ENCODE peak calls at places on chromosome 2, in nine cellular contexts. G is coronary artery; Z is immature natural killer cell; X is activated CD8-positive, alpha-beta memory T cell treated with anti-CD3 and anti-CD28 coated beads for 24 hours; C is HuH-7; T is GM12891; P is GM13977; I is KBM-7; B is NCI-H1436. R is an unnamed sample.

GRCh38 chr2:151711025-151711424 is 23.3 kb downstream of the NEB start:
- DNase-seq in G (no peak), Z (no peak), X (no peak), C (no peak), T (no peak), P (no peak), I (no peak), B (no peak), R (no peak)

GRCh38 chr2:168559187-168559586 is 103.1 kb downstream of the CERS6 start:
- DNase-seq in G (no peak), Z (no peak), X (no peak), C (no peak), T (no peak), P (no peak), I (no peak), B (no peak), R (no peak)

GRCh38 chr2:44137048-44137447 is 31.6 kb upstream of the PPM1B start:
- DNase-seq in G (no peak), Z (no peak), X (no peak), C (no peak), T (no peak), P (no peak), I (no peak), B (no peak), R (no peak)

GRCh38 chr2:112164876-112165275 is 26.7 kb downstream of the FBLN7 start:
- DNase-seq in G (peak; percentile 41), Z (no peak), X (no peak), C (no peak), T (no peak), P (no peak), I (no peak), B (no peak), R (no peak)

GRCh38 chr2:223057545-223057944 is 5.6 kb downstream of the KCNE4 start:
- DNase-seq in G (no peak), Z (no peak), X (no peak), C (no peak), T (no peak), P (no peak), I (no peak), B (no peak), R (no peak)

GRCh38 chr2:69196327-69197117 is 183.5 kb downstream of the ANTXR1 start:
- DNase-seq in G (no peak), Z (no peak), X (no peak), C (no peak), T (no peak), P (no peak), I (no peak), B (no peak), R (no peak)

GRCh38 chr2:9268310-9269081 is 61.9 kb downstream of the ASAP2 start:
- DNase-seq in G (peak; percentile 47), Z (no peak), X (no peak), C (no peak), T (no peak), P (no peak), I (no peak), B (no peak), R (no peak)

GRCh38 chr2:239179851-239180371 is 220.9 kb downstream of the HDAC4 start:
- DNase-seq in G (no peak), Z (no peak), X (no peak), C (no peak), T (no peak), P (no peak), I (no peak), B (no peak), R (no peak)

GRCh38 chr2:109612991-109613921 is 510 bp downstream of the SEPTIN10 start:
- DNase-seq in G (peak; percentile 82), Z (peak; percentile 3), X (no peak), C (peak; percentile 27), T (no peak), P (peak; percentile 40), I (peak; percentile 23), B (no peak), R (no peak)

GRCh38 chr2:157784169-157784822 is 91.8 kb downstream of the ACVR1 start:
- DNase-seq in G (peak; percentile 76), Z (no peak), X (no peak), C (no peak), T (no peak), P (no peak), I (no peak), B (no peak), R (no peak)

GRCh38 chr2:62333961-62334360 is 138.0 kb downstream of the B3GNT2 start:
- DNase-seq in G (no peak), Z (no peak), X (no peak), C (no peak), T (no peak), P (no peak), I (peak; percentile 66), B (peak; percentile 32), R (no peak)

GRCh38 chr2:61789807-61790602 is 63.9 kb downstream of the FAM161A start:
- DNase-seq in G (no peak), Z (no peak), X (no peak), C (no peak), T (no peak), P (no peak), I (no peak), B (peak; percentile 2), R (no peak)

GRCh38 chr2:130764821-130765115 is 9.4 kb downstream of the AMER3 start:
- DNase-seq in G (no peak), Z (no peak), X (no peak), C (no peak), T (no peak), P (no peak), I (no peak), B (no peak), R (no peak)

GRCh38 chr2:98870516-98871158 is 65.4 kb downstream of the CRACDL start:
- DNase-seq in G (no peak), Z (no peak), X (no peak), C (no peak), T (no peak), P (peak; percentile 6), I (no peak), B (peak; percentile 80), R (no peak)

GRCh38 chr2:241925277-241925676 is 55.7 kb downstream of the RTP5 start:
- DNase-seq in G (no peak), Z (peak; percentile 85), X (no peak), C (no peak), T (no peak), P (no peak), I (no peak), B (no peak), R (no peak)

GRCh38 chr2:214881647-214882205 is 72.2 kb upstream of the BARD1 start:
- DNase-seq in G (no peak), Z (no peak), X (no peak), C (no peak), T (no peak), P (no peak), I (no peak), B (no peak), R (no peak)

GRCh38 chr2:16069933-16070647 is 129.7 kb downstream of the MYCN start:
- DNase-seq in G (no peak), Z (no peak), X (no peak), C (peak; percentile 51), T (no peak), P (no peak), I (no peak), B (no peak), R (no peak)

GRCh38 chr2:151928380-151928779 is 100.2 kb upstream of the ARL5A start:
- DNase-seq in G (no peak), Z (no peak), X (no peak), C (peak; percentile 18), T (no peak), P (no peak), I (no peak), B (no peak), R (no peak)

GRCh38 chr2:121776361-121776760 is 20.9 kb downstream of the TSN start:
- DNase-seq in G (no peak), Z (no peak), X (no peak), C (no peak), T (no peak), P (no peak), I (no peak), B (no peak), R (no peak)

GRCh38 chr2:25306767-25307368 is 34.9 kb downstream of the DNMT3A start:
- DNase-seq in G (no peak), Z (no peak), X (no peak), C (no peak), T (no peak), P (no peak), I (no peak), B (no peak), R (no peak)

GRCh38 chr2:4556136-4556535 is 852.8 kb downstream of the DCDC2C start:
- DNase-seq in G (no peak), Z (no peak), X (no peak), C (no peak), T (no peak), P (no peak), I (no peak), B (no peak), R (no peak)

GRCh38 chr2:85777441-85777861 is 23.7 kb downstream of the ATOH8 start:
- DNase-seq in G (no peak), Z (no peak), X (no peak), C (no peak), T (no peak), P (no peak), I (no peak), B (no peak), R (no peak)